ENCODE peak calls at places on chromosomes 4 and X, in seven cellular contexts. E is lower leg skin, K is foreskin fibroblast, F is fibroblast of pulmonary artery, D is WERI-Rb-1, R is NB4, Y is lung. Z is an unnamed sample.

GRCh38 chrX:18227458-18227857 is 6.8 kb upstream of the BEND2 start:
- DNase-seq in K (no peak), D (no peak), R (no peak), F (no peak), Y (no peak), E (no peak), Z (no peak)

GRCh38 chr4:75584067-75584466 is 28.2 kb downstream of the ODAPH start:
- DNase-seq in K (peak), E (no peak), D (no peak), R (no peak), F (peak), Y (peak), Z (no peak)

GRCh38 chr4:156663663-156664062 is 307.9 kb downstream of the PDGFC start:
- DNase-seq in E (no peak), F (no peak), Y (no peak), K (no peak), D (no peak), R (no peak), Z (no peak)

GRCh38 chrX:130285710-130286109 is 17.0 kb upstream of the ZNF280C start:
- DNase-seq in K (no peak), D (no peak), R (no peak), F (no peak), Y (no peak), E (no peak), Z (no peak)

GRCh38 chr4:140346136-140346535 is 27.3 kb upstream of the SCOC start:
- DNase-seq in E (no peak), K (no peak), D (no peak), Y (no peak), F (no peak), R (no peak), Z (no peak)

GRCh38 chr4:144985536-144985935 is 112.5 kb downstream of the ANAPC10 start:
- DNase-seq in Y (no peak), D (no peak), R (no peak), K (peak), E (no peak), F (no peak), Z (no peak)

GRCh38 chr4:174218127-174218790 is 65.2 kb downstream of the FBXO8 start:
- DNase-seq in D (no peak), K (peak), R (no peak), E (no peak), F (peak), Y (no peak), Z (no peak)

GRCh38 chr4:11073621-11074051 is 355.1 kb downstream of the HS3ST1 start:
- DNase-seq in D (no peak), Y (no peak), R (peak), E (no peak), F (peak), K (peak), Z (no peak)

GRCh38 chr4:57070461-57070860 is 39.7 kb downstream of the IGFBP7 start:
- DNase-seq in F (no peak), Y (no peak), R (no peak), E (no peak), K (no peak), D (no peak), Z (no peak)

GRCh38 chr4:78652282-78652876 is 100.8 kb downstream of the ANXA3 start:
- DNase-seq in D (no peak), E (no peak), F (peak), Y (no peak), K (peak), R (no peak), Z (no peak)

GRCh38 chr4:98260047-98260578 is 1.1 kb upstream of the RAP1GDS1 start:
- DNase-seq in D (no peak), F (no peak), R (no peak), E (peak), K (peak), Y (peak), Z (no peak)

GRCh38 chr4:41632481-41633073 is 94.6 kb downstream of the LIMCH1 start:
- DNase-seq in R (no peak), E (no peak), Y (no peak), F (no peak), K (peak), D (no peak), Z (no peak)

GRCh38 chr4:184293552-184293951 is 75.9 kb upstream of the ENPP6 start:
- DNase-seq in R (peak), F (peak), E (no peak), K (no peak), Y (peak), D (no peak), Z (no peak)

GRCh38 chrX:14014526-14014925 is 15.2 kb downstream of the GEMIN8 start:
- DNase-seq in R (no peak), K (peak), F (no peak), D (no peak), E (no peak), Y (no peak), Z (no peak)

GRCh38 chr4:111842336-111842735 is 302.9 kb upstream of the FAM241A start:
- DNase-seq in R (no peak), F (peak), Y (no peak), D (no peak), E (no peak), K (peak), Z (no peak)

GRCh38 chrX:115958687-115959359 is 211.7 kb upstream of the AGTR2 start:
- DNase-seq in R (peak), E (no peak), F (no peak), K (no peak), Y (no peak), D (peak), Z (no peak)

GRCh38 chr4:11106769-11107168 is 321.9 kb downstream of the HS3ST1 start:
- DNase-seq in K (peak), Y (no peak), F (peak), R (peak), D (no peak), E (no peak), Z (no peak)

GRCh38 chr4:156321203-156321602 is 367.5 kb upstream of the CTSO start:
- DNase-seq in K (peak), Y (no peak), R (no peak), E (no peak), F (peak), D (no peak), Z (no peak)

GRCh38 chr4:1976416-1977352 is 32.1 kb downstream of the NELFA start:
- DNase-seq in F (no peak), D (no peak), R (peak), Y (no peak), K (no peak), E (peak), Z (no peak)

GRCh38 chr4:47933798-47934197 is 19.4 kb upstream of the NFXL1 start:
- DNase-seq in R (peak), Y (no peak), K (peak), F (peak), D (no peak), E (no peak), Z (no peak)

GRCh38 chr4:81715335-81715734 is 243.6 kb upstream of the RASGEF1B start:
- DNase-seq in F (no peak), Y (no peak), R (no peak), D (no peak), E (no peak), K (no peak), Z (no peak)

GRCh38 chr4:187286536-187286935 is 562.9 kb upstream of the FAT1 start:
- DNase-seq in F (no peak), Y (no peak), E (no peak), K (peak), D (no peak), R (no peak), Z (no peak)

GRCh38 chr4:138405439-138405838 is 163.3 kb upstream of the SLC7A11 start:
- DNase-seq in F (peak), D (no peak), Y (no peak), K (peak), R (peak), E (no peak), Z (peak)

GRCh38 chr4:1499465-1499864 is 93.2 kb upstream of the NKX1-1 start:
- DNase-seq in D (no peak), Y (no peak), F (no peak), K (no peak), E (no peak), R (no peak), Z (no peak)

GRCh38 chrX:68912113-68912980 is 83.5 kb downstream of the EFNB1 start:
- DNase-seq in D (no peak), K (peak), E (no peak), R (no peak), Y (no peak), F (no peak), Z (no peak)
- H3K4me3 ChIP-seq in D (no peak), K (no peak), E (no peak), R (no peak), Y (no peak), F (no peak), Z (no peak)

GRCh38 chr4:23009093-23009492 is 316.4 kb downstream of the GBA3 start:
- DNase-seq in R (no peak), Y (no peak), E (no peak), F (no peak), K (no peak), D (no peak), Z (no peak)

GRCh38 chr4:23001478-23001877 is 308.7 kb downstream of the GBA3 start:
- DNase-seq in D (no peak), F (no peak), E (no peak), Y (no peak), R (no peak), K (no peak), Z (no peak)

GRCh38 chr4:23005691-23006090 is 313.0 kb downstream of the GBA3 start:
- DNase-seq in K (no peak), R (no peak), Y (no peak), F (no peak), E (no peak), D (no peak), Z (no peak)

GRCh38 chr4:23006756-23007155 is 314.0 kb downstream of the GBA3 start:
- DNase-seq in K (peak), D (no peak), R (no peak), F (peak), E (no peak), Y (no peak), Z (no peak)
- TF ChIP-seq CTCF in K (no peak), D (no peak), R (no peak), F (no peak), E (no peak), Y (no peak), Z (no peak)

GRCh38 chrX:48538641-48539344 is 721 bp upstream of the TBC1D25 start:
- DNase-seq in R (no peak), F (no peak), E (no peak), Y (no peak), D (no peak), K (no peak), Z (no peak)
- H3K4me3 ChIP-seq in R (peak), F (peak), E (no peak), Y (no peak), D (peak), K (peak), Z (peak)

DNA sequence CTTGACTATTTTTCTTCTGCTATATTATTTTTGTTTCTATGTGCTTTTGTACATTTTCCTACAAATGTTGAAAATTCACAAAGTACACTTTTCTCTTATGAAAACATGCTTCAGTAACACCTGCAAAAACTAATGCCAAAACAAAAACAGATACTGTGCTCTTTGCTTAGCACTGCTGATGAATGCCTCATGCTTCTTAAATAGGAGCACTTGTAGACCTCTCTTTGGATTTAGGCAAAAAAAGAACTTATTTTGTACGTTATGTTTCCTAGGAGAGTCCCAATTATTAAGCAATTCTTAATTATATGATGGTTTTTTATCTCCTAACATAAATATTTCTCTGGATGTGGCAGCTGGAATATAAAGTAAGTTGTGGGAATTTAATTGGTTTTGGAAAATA is 285.0 kb upstream of the ARSJ start:
- DNase-seq in F (no peak), K (no peak), Y (no peak), E (no peak), D (no peak), R (no peak), Z (no peak)
- TF ChIP-seq CTCF in F (no peak), K (no peak), Y (no peak), E (no peak), D (no peak), R (no peak), Z (no peak)

DNA sequence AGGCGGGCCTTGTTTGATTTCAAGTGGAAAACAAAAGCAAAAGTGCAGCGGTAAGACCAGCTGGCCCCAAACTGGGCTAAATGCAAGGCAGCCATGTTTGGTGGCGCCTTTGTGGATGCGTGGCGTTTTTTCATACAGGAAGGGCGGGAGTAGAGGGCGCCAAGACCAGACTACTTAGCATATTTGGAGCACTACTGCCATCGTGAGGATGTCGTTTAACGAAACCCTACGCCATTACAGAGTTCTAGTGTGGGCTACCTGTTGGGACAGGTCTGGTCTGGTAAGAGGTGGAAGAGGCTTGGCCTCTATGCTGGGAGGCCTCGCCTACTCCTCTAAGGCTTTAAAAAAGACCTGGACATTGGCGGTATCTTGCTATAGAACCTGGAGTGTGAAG is 230.7 kb upstream of the STK26 start:
- DNase-seq in F (no peak), D (peak), Y (peak), R (no peak), E (peak), K (peak), Z (no peak)
- H3K4me3 ChIP-seq in F (no peak), D (peak), Y (peak), R (no peak), E (no peak), K (peak), Z (no peak)

Z was measured in epithelial cell of proximal tubule.